ENCODE peak calls at places on chromosomes 6 and 20, in eight cellular contexts. One of them, this sample, is unnamed.

GRCh38 chr20:33947709-33948295 is 45.9 kb upstream of the RALY start:
- DNase-seq in uterus: no peak
- DNase-seq in AG09319: no peak
- DNase-seq in GM10248: no peak
- DNase-seq in GM12878: peak
- DNase-seq in astrocyte of the spinal cord: peak
- DNase-seq in neural progenitor cell: peak
- DNase-seq in ascending aorta: no peak
- DNase-seq in this sample: no peak

GRCh38 chr20:35991142-35991771 is 22.9 kb downstream of the CNBD2 start:
- DNase-seq in neural progenitor cell: peak
- DNase-seq in GM10248: no peak
- DNase-seq in astrocyte of the spinal cord: peak
- DNase-seq in GM12878: no peak
- DNase-seq in ascending aorta: no peak
- DNase-seq in uterus: no peak
- DNase-seq in AG09319: no peak
- DNase-seq in this sample: no peak

GRCh38 chr6:15351631-15352030 is 105.8 kb downstream of the JARID2 start:
- DNase-seq in astrocyte of the spinal cord: peak
- DNase-seq in ascending aorta: no peak
- DNase-seq in GM12878: no peak
- DNase-seq in AG09319: peak
- DNase-seq in GM10248: no peak
- DNase-seq in uterus: peak
- DNase-seq in neural progenitor cell: no peak
- DNase-seq in this sample: no peak

GRCh38 chr6:52503344-52503747 is 73.5 kb downstream of the TRAM2 start:
- DNase-seq in astrocyte of the spinal cord: peak
- DNase-seq in uterus: no peak
- DNase-seq in GM10248: no peak
- DNase-seq in GM12878: no peak
- DNase-seq in neural progenitor cell: peak
- DNase-seq in AG09319: no peak
- DNase-seq in ascending aorta: no peak
- DNase-seq in this sample: no peak

GRCh38 chr20:45308078-45308778 is at the start of gene MATN4:
- DNase-seq in GM12878: no peak
- DNase-seq in neural progenitor cell: no peak
- DNase-seq in uterus: no peak
- DNase-seq in AG09319: no peak
- DNase-seq in astrocyte of the spinal cord: no peak
- DNase-seq in ascending aorta: no peak
- DNase-seq in GM10248: no peak
- DNase-seq in this sample: no peak

GRCh38 chr20:46512943-46513844 is at the start of gene ZNF334:
- DNase-seq in AG09319: no peak
- DNase-seq in neural progenitor cell: peak
- DNase-seq in uterus: peak
- DNase-seq in GM10248: peak
- DNase-seq in ascending aorta: no peak
- DNase-seq in GM12878: no peak
- DNase-seq in astrocyte of the spinal cord: peak
- DNase-seq in this sample: peak

GRCh38 chr20:61306935-61307475 is 54.9 kb downstream of the CDH4 start:
- DNase-seq in AG09319: no peak
- DNase-seq in GM10248: no peak
- DNase-seq in ascending aorta: no peak
- DNase-seq in GM12878: no peak
- DNase-seq in uterus: no peak
- DNase-seq in astrocyte of the spinal cord: no peak
- DNase-seq in neural progenitor cell: no peak
- DNase-seq in this sample: no peak

GRCh38 chr6:29964904-29965872 is 22.9 kb downstream of the HLA-A start:
- DNase-seq in ascending aorta: peak
- DNase-seq in GM12878: peak
- DNase-seq in uterus: peak
- DNase-seq in astrocyte of the spinal cord: peak
- DNase-seq in neural progenitor cell: peak
- DNase-seq in GM10248: peak
- DNase-seq in AG09319: peak
- DNase-seq in this sample: peak

GRCh38 chr6:116221931-116222330 is 31.9 kb downstream of the TSPYL4 start:
- DNase-seq in GM12878: no peak
- DNase-seq in GM10248: no peak
- DNase-seq in neural progenitor cell: no peak
- DNase-seq in ascending aorta: no peak
- DNase-seq in uterus: no peak
- DNase-seq in AG09319: no peak
- DNase-seq in astrocyte of the spinal cord: no peak
- DNase-seq in this sample: no peak

GRCh38 chr20:8220716-8221115 is 88.7 kb downstream of the PLCB1 start:
- DNase-seq in neural progenitor cell: no peak
- DNase-seq in ascending aorta: no peak
- DNase-seq in GM10248: no peak
- DNase-seq in uterus: no peak
- DNase-seq in AG09319: no peak
- DNase-seq in astrocyte of the spinal cord: no peak
- DNase-seq in GM12878: no peak
- DNase-seq in this sample: no peak

GRCh38 chr20:18679020-18679419 is 91.2 kb downstream of the DTD1 start:
- DNase-seq in ascending aorta: no peak
- DNase-seq in AG09319: no peak
- DNase-seq in uterus: no peak
- DNase-seq in GM10248: no peak
- DNase-seq in neural progenitor cell: no peak
- DNase-seq in GM12878: no peak
- DNase-seq in astrocyte of the spinal cord: peak
- DNase-seq in this sample: no peak

GRCh38 chr6:28811873-28812272 is 111.9 kb downstream of the TRIM27 start:
- DNase-seq in uterus: no peak
- DNase-seq in GM10248: no peak
- DNase-seq in AG09319: no peak
- DNase-seq in neural progenitor cell: peak
- DNase-seq in astrocyte of the spinal cord: no peak
- DNase-seq in GM12878: no peak
- DNase-seq in ascending aorta: no peak
- DNase-seq in this sample: no peak

GRCh38 chr6:81718126-81718525 is 34.4 kb downstream of the TENT5A start:
- DNase-seq in ascending aorta: no peak
- DNase-seq in AG09319: no peak
- DNase-seq in GM12878: no peak
- DNase-seq in GM10248: no peak
- DNase-seq in astrocyte of the spinal cord: no peak
- DNase-seq in neural progenitor cell: no peak
- DNase-seq in uterus: no peak
- DNase-seq in this sample: no peak

GRCh38 chr20:57267158-57267821 is 849 bp upstream of the BMP7 start:
- DNase-seq in AG09319: no peak
- DNase-seq in GM12878: no peak
- DNase-seq in ascending aorta: no peak
- DNase-seq in GM10248: no peak
- DNase-seq in neural progenitor cell: peak
- DNase-seq in uterus: no peak
- DNase-seq in astrocyte of the spinal cord: no peak
- DNase-seq in this sample: no peak

GRCh38 chr20:16714765-16715164 is 15.1 kb upstream of the SNRPB2 start:
- DNase-seq in AG09319: no peak
- DNase-seq in GM12878: no peak
- DNase-seq in GM10248: no peak
- DNase-seq in ascending aorta: no peak
- DNase-seq in astrocyte of the spinal cord: no peak
- DNase-seq in uterus: no peak
- DNase-seq in neural progenitor cell: no peak
- DNase-seq in this sample: no peak

GRCh38 chr20:24165336-24166126 is 177.0 kb upstream of the GGTLC1 start:
- DNase-seq in astrocyte of the spinal cord: no peak
- DNase-seq in GM10248: no peak
- DNase-seq in neural progenitor cell: no peak
- DNase-seq in uterus: peak
- DNase-seq in AG09319: no peak
- DNase-seq in GM12878: no peak
- DNase-seq in ascending aorta: no peak
- DNase-seq in this sample: no peak

GRCh38 chr20:20198011-20198410 is 145.7 kb downstream of the CFAP61 start:
- DNase-seq in neural progenitor cell: no peak
- DNase-seq in astrocyte of the spinal cord: no peak
- DNase-seq in uterus: no peak
- DNase-seq in ascending aorta: no peak
- DNase-seq in AG09319: no peak
- DNase-seq in GM10248: no peak
- DNase-seq in GM12878: no peak
- DNase-seq in this sample: no peak

GRCh38 chr6:3861424-3861823 is 12.3 kb downstream of the FAM50B start:
- DNase-seq in ascending aorta: no peak
- DNase-seq in GM12878: no peak
- DNase-seq in AG09319: no peak
- DNase-seq in neural progenitor cell: no peak
- DNase-seq in uterus: no peak
- DNase-seq in GM10248: no peak
- DNase-seq in astrocyte of the spinal cord: no peak
- DNase-seq in this sample: no peak

GRCh38 chr6:112409311-112409710 is 62.2 kb downstream of the RFPL4B start:
- DNase-seq in ascending aorta: no peak
- DNase-seq in neural progenitor cell: no peak
- DNase-seq in AG09319: no peak
- DNase-seq in GM12878: no peak
- DNase-seq in GM10248: no peak
- DNase-seq in uterus: no peak
- DNase-seq in astrocyte of the spinal cord: no peak
- DNase-seq in this sample: no peak

GRCh38 chr6:13924146-13924948 is 405 bp upstream of the RNF182 start:
- DNase-seq in GM10248: peak
- DNase-seq in neural progenitor cell: peak
- DNase-seq in AG09319: no peak
- DNase-seq in astrocyte of the spinal cord: peak
- DNase-seq in uterus: peak
- DNase-seq in ascending aorta: no peak
- DNase-seq in GM12878: no peak
- DNase-seq in this sample: peak

GRCh38 chr6:44297063-44298038 is 15.8 kb downstream of the AARS2 start:
- DNase-seq in GM10248: peak
- DNase-seq in ascending aorta: no peak
- DNase-seq in uterus: no peak
- DNase-seq in astrocyte of the spinal cord: peak
- DNase-seq in AG09319: no peak
- DNase-seq in neural progenitor cell: peak
- DNase-seq in GM12878: no peak
- DNase-seq in this sample: no peak

GRCh38 chr6:156410649-156411048 is 366.5 kb upstream of the ARID1B start:
- DNase-seq in neural progenitor cell: no peak
- DNase-seq in GM10248: no peak
- DNase-seq in ascending aorta: no peak
- DNase-seq in GM12878: no peak
- DNase-seq in AG09319: no peak
- DNase-seq in uterus: no peak
- DNase-seq in astrocyte of the spinal cord: no peak
- DNase-seq in this sample: no peak
- TF ChIP-seq CTCF in neural progenitor cell: peak
- TF ChIP-seq CTCF in GM10248: no peak
- TF ChIP-seq CTCF in ascending aorta: no peak
- TF ChIP-seq CTCF in GM12878: peak
- TF ChIP-seq CTCF in AG09319: no peak
- TF ChIP-seq CTCF in uterus: no peak
- TF ChIP-seq CTCF in astrocyte of the spinal cord: peak
- TF ChIP-seq CTCF in this sample: peak

GRCh38 chr20:40245829-40246228 is 443.2 kb downstream of the MAFB start:
- DNase-seq in uterus: no peak
- DNase-seq in neural progenitor cell: no peak
- DNase-seq in GM10248: no peak
- DNase-seq in AG09319: no peak
- DNase-seq in astrocyte of the spinal cord: no peak
- DNase-seq in GM12878: no peak
- DNase-seq in ascending aorta: no peak
- DNase-seq in this sample: no peak

GRCh38 chr20:40254023-40254772 is 434.8 kb downstream of the MAFB start:
- DNase-seq in AG09319: no peak
- DNase-seq in ascending aorta: no peak
- DNase-seq in GM10248: no peak
- DNase-seq in uterus: peak
- DNase-seq in neural progenitor cell: no peak
- DNase-seq in GM12878: no peak
- DNase-seq in astrocyte of the spinal cord: no peak
- DNase-seq in this sample: no peak

GRCh38 chr20:40255368-40255767 is 433.7 kb downstream of the MAFB start:
- DNase-seq in neural progenitor cell: no peak
- DNase-seq in AG09319: no peak
- DNase-seq in astrocyte of the spinal cord: peak
- DNase-seq in ascending aorta: no peak
- DNase-seq in uterus: no peak
- DNase-seq in GM10248: no peak
- DNase-seq in GM12878: no peak
- DNase-seq in this sample: no peak

GRCh38 chr20:40249805-40250204 is 439.2 kb downstream of the MAFB start:
- DNase-seq in neural progenitor cell: no peak
- DNase-seq in ascending aorta: no peak
- DNase-seq in GM12878: no peak
- DNase-seq in astrocyte of the spinal cord: no peak
- DNase-seq in GM10248: no peak
- DNase-seq in AG09319: no peak
- DNase-seq in uterus: no peak
- DNase-seq in this sample: no peak

GRCh38 chr20:40251284-40251932 is 437.6 kb downstream of the MAFB start:
- DNase-seq in GM12878: no peak
- DNase-seq in neural progenitor cell: peak
- DNase-seq in AG09319: peak
- DNase-seq in GM10248: peak
- DNase-seq in uterus: no peak
- DNase-seq in ascending aorta: no peak
- DNase-seq in astrocyte of the spinal cord: no peak
- DNase-seq in this sample: no peak
- TF ChIP-seq CTCF in GM12878: peak
- TF ChIP-seq CTCF in neural progenitor cell: peak
- TF ChIP-seq CTCF in AG09319: peak
- TF ChIP-seq CTCF in GM10248: peak
- TF ChIP-seq CTCF in uterus: no peak
- TF ChIP-seq CTCF in ascending aorta: no peak
- TF ChIP-seq CTCF in astrocyte of the spinal cord: peak
- TF ChIP-seq CTCF in this sample: peak

GRCh38 chr6:150739711-150740349 is 125.7 kb upstream of the MTHFD1L start:
- DNase-seq in GM10248: no peak
- DNase-seq in GM12878: no peak
- DNase-seq in ascending aorta: no peak
- DNase-seq in uterus: no peak
- DNase-seq in astrocyte of the spinal cord: no peak
- DNase-seq in AG09319: no peak
- DNase-seq in neural progenitor cell: no peak
- DNase-seq in this sample: no peak
- TF ChIP-seq CTCF in GM10248: no peak
- TF ChIP-seq CTCF in GM12878: no peak
- TF ChIP-seq CTCF in ascending aorta: no peak
- TF ChIP-seq CTCF in uterus: no peak
- TF ChIP-seq CTCF in astrocyte of the spinal cord: no peak
- TF ChIP-seq CTCF in AG09319: no peak
- TF ChIP-seq CTCF in neural progenitor cell: no peak
- TF ChIP-seq CTCF in this sample: no peak

DNA sequence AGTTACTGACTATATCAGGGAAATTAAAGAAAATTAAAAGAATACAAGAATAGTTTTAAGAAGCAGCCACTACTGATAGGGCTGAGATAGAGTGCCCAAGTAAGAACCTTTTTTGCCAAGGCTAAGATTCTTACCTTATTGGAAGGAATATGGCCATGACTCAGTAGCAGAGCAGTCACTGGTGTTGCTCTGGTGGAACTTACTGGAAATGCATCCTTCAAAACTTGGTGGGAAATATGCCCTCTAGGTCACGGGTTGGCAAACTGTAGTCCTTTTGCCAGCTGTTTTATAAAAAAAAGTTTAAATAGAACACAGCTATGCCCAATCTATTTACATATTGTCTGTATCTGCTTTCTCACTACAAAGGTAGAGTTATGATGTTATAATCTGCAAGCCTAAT is 6.0 kb downstream of the HSF2 start:
- DNase-seq in GM10248: no peak
- DNase-seq in ascending aorta: no peak
- DNase-seq in AG09319: no peak
- DNase-seq in GM12878: no peak
- DNase-seq in neural progenitor cell: no peak
- DNase-seq in uterus: no peak
- DNase-seq in astrocyte of the spinal cord: no peak
- DNase-seq in this sample: no peak
- TF ChIP-seq CTCF in GM10248: no peak
- TF ChIP-seq CTCF in ascending aorta: no peak
- TF ChIP-seq CTCF in AG09319: no peak
- TF ChIP-seq CTCF in GM12878: no peak
- TF ChIP-seq CTCF in neural progenitor cell: no peak
- TF ChIP-seq CTCF in uterus: no peak
- TF ChIP-seq CTCF in astrocyte of the spinal cord: peak
- TF ChIP-seq CTCF in this sample: no peak